ENCODE peak calls at places on chromosome 1, in eight cellular contexts. One of them, this sample, is unnamed.

GRCh38 chr1:94270801-94271203 is 33.4 kb upstream of the ARHGAP29 start:
- DNase-seq in psoas muscle: no peak
- DNase-seq in fibroblast of lung: peak
- DNase-seq in pancreas: no peak
- DNase-seq in fibroblast of pulmonary artery: peak
- DNase-seq in glutamatergic neuron: no peak
- DNase-seq in mucosa of descending colon: no peak
- DNase-seq in neural crest cell: no peak
- DNase-seq in this sample: no peak

GRCh38 chr1:112359961-112360767 is 35.9 kb upstream of the CTTNBP2NL start:
- DNase-seq in fibroblast of pulmonary artery: peak
- DNase-seq in glutamatergic neuron: no peak
- DNase-seq in psoas muscle: peak
- DNase-seq in fibroblast of lung: peak
- DNase-seq in neural crest cell: no peak
- DNase-seq in mucosa of descending colon: peak
- DNase-seq in pancreas: peak
- DNase-seq in this sample: no peak

GRCh38 chr1:219324171-219324570 is 150.5 kb downstream of the LYPLAL1 start:
- DNase-seq in fibroblast of pulmonary artery: no peak
- DNase-seq in mucosa of descending colon: no peak
- DNase-seq in fibroblast of lung: no peak
- DNase-seq in neural crest cell: no peak
- DNase-seq in psoas muscle: no peak
- DNase-seq in glutamatergic neuron: no peak
- DNase-seq in pancreas: no peak
- DNase-seq in this sample: no peak

GRCh38 chr1:198880818-198881597 is 242.2 kb downstream of the PTPRC start:
- DNase-seq in fibroblast of lung: peak
- DNase-seq in neural crest cell: no peak
- DNase-seq in fibroblast of pulmonary artery: peak
- DNase-seq in glutamatergic neuron: no peak
- DNase-seq in psoas muscle: no peak
- DNase-seq in mucosa of descending colon: no peak
- DNase-seq in pancreas: no peak
- DNase-seq in this sample: no peak

GRCh38 chr1:93029317-93029716 is 49.8 kb upstream of the MTF2 start:
- DNase-seq in mucosa of descending colon: no peak
- DNase-seq in pancreas: no peak
- DNase-seq in neural crest cell: no peak
- DNase-seq in fibroblast of pulmonary artery: no peak
- DNase-seq in glutamatergic neuron: no peak
- DNase-seq in fibroblast of lung: no peak
- DNase-seq in psoas muscle: no peak
- DNase-seq in this sample: no peak

GRCh38 chr1:44799770-44800584 is at the start of gene PLK3:
- DNase-seq in pancreas: peak
- DNase-seq in mucosa of descending colon: peak
- DNase-seq in neural crest cell: peak
- DNase-seq in psoas muscle: peak
- DNase-seq in glutamatergic neuron: peak
- DNase-seq in fibroblast of pulmonary artery: peak
- DNase-seq in fibroblast of lung: peak
- DNase-seq in this sample: peak

GRCh38 chr1:32877211-32878110 is 6.7 kb upstream of the FNDC5 start:
- DNase-seq in neural crest cell: no peak
- DNase-seq in fibroblast of lung: no peak
- DNase-seq in glutamatergic neuron: no peak
- DNase-seq in mucosa of descending colon: no peak
- DNase-seq in fibroblast of pulmonary artery: no peak
- DNase-seq in pancreas: no peak
- DNase-seq in psoas muscle: no peak
- DNase-seq in this sample: no peak

GRCh38 chr1:151047925-151048644 is 534 bp downstream of the C1orf56 start:
- DNase-seq in fibroblast of pulmonary artery: peak
- DNase-seq in psoas muscle: peak
- DNase-seq in mucosa of descending colon: peak
- DNase-seq in glutamatergic neuron: peak
- DNase-seq in fibroblast of lung: peak
- DNase-seq in pancreas: peak
- DNase-seq in neural crest cell: peak
- DNase-seq in this sample: peak

GRCh38 chr1:46150085-46150484 is 17.7 kb upstream of the PIK3R3 start:
- DNase-seq in fibroblast of pulmonary artery: peak
- DNase-seq in psoas muscle: no peak
- DNase-seq in glutamatergic neuron: no peak
- DNase-seq in mucosa of descending colon: no peak
- DNase-seq in fibroblast of lung: no peak
- DNase-seq in neural crest cell: no peak
- DNase-seq in pancreas: no peak
- DNase-seq in this sample: no peak

GRCh38 chr1:17207046-17207445 is 2.1 kb downstream of the PADI1 start:
- DNase-seq in pancreas: no peak
- DNase-seq in fibroblast of pulmonary artery: no peak
- DNase-seq in psoas muscle: peak
- DNase-seq in fibroblast of lung: no peak
- DNase-seq in neural crest cell: no peak
- DNase-seq in glutamatergic neuron: no peak
- DNase-seq in mucosa of descending colon: peak
- DNase-seq in this sample: peak

GRCh38 chr1:42439940-42440339 is 15.9 kb downstream of the ZMYND12 start:
- DNase-seq in neural crest cell: no peak
- DNase-seq in pancreas: no peak
- DNase-seq in psoas muscle: no peak
- DNase-seq in fibroblast of pulmonary artery: peak
- DNase-seq in glutamatergic neuron: no peak
- DNase-seq in mucosa of descending colon: no peak
- DNase-seq in fibroblast of lung: peak
- DNase-seq in this sample: no peak

GRCh38 chr1:39317910-39318633 is 113.6 kb downstream of the MACF1 start:
- DNase-seq in fibroblast of pulmonary artery: peak
- DNase-seq in mucosa of descending colon: peak
- DNase-seq in pancreas: no peak
- DNase-seq in neural crest cell: no peak
- DNase-seq in glutamatergic neuron: no peak
- DNase-seq in fibroblast of lung: peak
- DNase-seq in psoas muscle: no peak
- DNase-seq in this sample: no peak

GRCh38 chr1:181936768-181937581 is 124.5 kb downstream of the ZNF648 start:
- DNase-seq in neural crest cell: peak
- DNase-seq in fibroblast of pulmonary artery: no peak
- DNase-seq in fibroblast of lung: peak
- DNase-seq in pancreas: peak
- DNase-seq in mucosa of descending colon: peak
- DNase-seq in glutamatergic neuron: peak
- DNase-seq in psoas muscle: no peak
- DNase-seq in this sample: peak
- TF ChIP-seq CTCF in neural crest cell: peak
- TF ChIP-seq CTCF in fibroblast of pulmonary artery: no peak
- TF ChIP-seq CTCF in fibroblast of lung: no peak
- TF ChIP-seq CTCF in pancreas: peak
- TF ChIP-seq CTCF in mucosa of descending colon: peak
- TF ChIP-seq CTCF in glutamatergic neuron: peak
- TF ChIP-seq CTCF in psoas muscle: peak
- TF ChIP-seq CTCF in this sample: peak

GRCh38 chr1:228868731-228869024 is 133.4 kb downstream of the RHOU start:
- DNase-seq in mucosa of descending colon: no peak
- DNase-seq in pancreas: no peak
- DNase-seq in fibroblast of pulmonary artery: no peak
- DNase-seq in glutamatergic neuron: no peak
- DNase-seq in psoas muscle: no peak
- DNase-seq in neural crest cell: no peak
- DNase-seq in fibroblast of lung: no peak
- DNase-seq in this sample: no peak

GRCh38 chr1:228867951-228868730 is 132.9 kb downstream of the RHOU start:
- DNase-seq in pancreas: no peak
- DNase-seq in neural crest cell: no peak
- DNase-seq in fibroblast of pulmonary artery: no peak
- DNase-seq in psoas muscle: no peak
- DNase-seq in fibroblast of lung: no peak
- DNase-seq in glutamatergic neuron: no peak
- DNase-seq in mucosa of descending colon: peak
- DNase-seq in this sample: no peak

GRCh38 chr1:228867093-228867950 is 132.0 kb downstream of the RHOU start:
- DNase-seq in psoas muscle: no peak
- DNase-seq in pancreas: no peak
- DNase-seq in fibroblast of lung: peak
- DNase-seq in neural crest cell: no peak
- DNase-seq in glutamatergic neuron: peak
- DNase-seq in fibroblast of pulmonary artery: peak
- DNase-seq in mucosa of descending colon: no peak
- DNase-seq in this sample: no peak

GRCh38 chr1:228870041-228870713 is 134.9 kb downstream of the RHOU start:
- DNase-seq in pancreas: no peak
- DNase-seq in glutamatergic neuron: no peak
- DNase-seq in fibroblast of lung: no peak
- DNase-seq in mucosa of descending colon: no peak
- DNase-seq in fibroblast of pulmonary artery: no peak
- DNase-seq in psoas muscle: no peak
- DNase-seq in neural crest cell: no peak
- DNase-seq in this sample: no peak

DNA sequence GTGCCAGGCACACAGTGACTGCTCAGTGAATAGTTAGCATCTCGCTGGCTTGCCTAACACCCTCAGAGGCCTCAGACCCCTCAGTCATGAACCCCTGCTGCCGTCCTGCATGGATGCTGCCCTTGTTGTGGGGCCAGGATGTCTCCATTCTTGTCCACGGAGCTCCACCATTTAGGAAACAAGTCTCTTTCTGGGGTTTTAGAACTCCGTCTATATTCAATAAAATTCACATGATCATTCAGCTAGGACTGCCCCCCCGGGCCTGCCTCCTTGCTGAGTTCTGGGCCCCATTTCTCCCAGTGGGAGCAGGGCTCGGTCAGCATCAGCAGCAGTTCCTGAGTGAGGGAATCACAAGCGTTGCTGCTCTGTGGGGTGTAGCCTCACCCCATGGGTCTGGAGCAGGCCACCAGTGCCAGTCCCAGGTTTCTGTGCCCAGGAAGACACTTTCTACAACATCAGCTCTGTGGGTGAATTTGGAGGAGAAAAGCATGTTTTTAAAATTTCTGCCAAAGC is 134.1 kb downstream of the RHOU start:
- DNase-seq in glutamatergic neuron: no peak
- DNase-seq in fibroblast of lung: no peak
- DNase-seq in neural crest cell: no peak
- DNase-seq in psoas muscle: no peak
- DNase-seq in mucosa of descending colon: no peak
- DNase-seq in pancreas: no peak
- DNase-seq in fibroblast of pulmonary artery: no peak
- DNase-seq in this sample: no peak
- TF ChIP-seq CTCF in glutamatergic neuron: no peak
- TF ChIP-seq CTCF in fibroblast of lung: no peak
- TF ChIP-seq CTCF in neural crest cell: no peak
- TF ChIP-seq CTCF in psoas muscle: no peak
- TF ChIP-seq CTCF in mucosa of descending colon: no peak
- TF ChIP-seq CTCF in pancreas: no peak
- TF ChIP-seq CTCF in fibroblast of pulmonary artery: no peak
- TF ChIP-seq CTCF in this sample: no peak

DNA sequence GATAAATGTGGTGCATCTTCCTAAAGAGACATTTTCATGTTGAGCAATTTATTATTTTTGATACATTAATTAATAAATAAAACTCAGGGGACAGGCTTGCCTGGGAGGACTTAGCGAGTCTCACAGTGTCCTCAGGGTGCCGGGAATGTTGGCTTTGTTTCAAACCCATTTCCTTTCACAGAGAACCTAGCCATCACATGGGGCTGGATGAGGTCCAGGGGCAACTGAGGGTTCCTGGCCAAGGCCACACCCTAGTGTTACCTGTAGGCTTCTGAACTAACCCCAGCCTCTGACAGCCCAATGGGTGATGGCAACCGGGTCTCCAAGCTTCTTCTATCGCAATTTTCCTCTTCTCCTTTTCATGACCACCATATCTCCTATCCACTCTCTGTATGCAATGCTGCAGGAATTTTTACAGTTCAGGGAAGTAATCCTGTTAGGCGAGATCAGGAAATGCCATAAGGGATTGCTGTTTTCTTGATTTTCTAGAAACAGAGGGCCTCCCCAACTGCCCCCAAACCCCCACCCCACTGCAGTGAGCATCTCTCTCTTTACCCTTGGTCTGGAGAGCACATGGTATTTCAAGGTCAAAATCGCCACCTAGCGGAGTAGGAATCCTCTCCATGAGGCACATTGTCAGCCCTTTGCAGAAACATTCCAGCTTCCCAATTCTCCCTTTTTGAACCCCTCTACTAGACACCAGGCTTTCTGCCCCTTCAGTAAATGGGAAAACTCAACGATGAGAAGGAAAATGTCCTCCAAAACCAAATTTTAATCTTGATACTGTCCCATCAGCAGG is 22.1 kb upstream of the SMYD3 start:
- DNase-seq in glutamatergic neuron: no peak
- DNase-seq in fibroblast of pulmonary artery: no peak
- DNase-seq in pancreas: no peak
- DNase-seq in mucosa of descending colon: no peak
- DNase-seq in neural crest cell: no peak
- DNase-seq in fibroblast of lung: no peak
- DNase-seq in psoas muscle: no peak
- DNase-seq in this sample: no peak
- TF ChIP-seq CTCF in glutamatergic neuron: no peak
- TF ChIP-seq CTCF in fibroblast of pulmonary artery: no peak
- TF ChIP-seq CTCF in pancreas: no peak
- TF ChIP-seq CTCF in mucosa of descending colon: no peak
- TF ChIP-seq CTCF in neural crest cell: no peak
- TF ChIP-seq CTCF in fibroblast of lung: no peak
- TF ChIP-seq CTCF in psoas muscle: no peak
- TF ChIP-seq CTCF in this sample: no peak

GRCh38 chr1:173560300-173560699 is 42.6 kb downstream of the SLC9C2 start:
- DNase-seq in glutamatergic neuron: no peak
- DNase-seq in fibroblast of lung: no peak
- DNase-seq in mucosa of descending colon: no peak
- DNase-seq in psoas muscle: no peak
- DNase-seq in fibroblast of pulmonary artery: no peak
- DNase-seq in neural crest cell: no peak
- DNase-seq in pancreas: no peak
- DNase-seq in this sample: no peak

GRCh38 chr1:173568483-173568882 is 34.4 kb downstream of the SLC9C2 start:
- DNase-seq in fibroblast of lung: no peak
- DNase-seq in neural crest cell: no peak
- DNase-seq in fibroblast of pulmonary artery: no peak
- DNase-seq in mucosa of descending colon: no peak
- DNase-seq in glutamatergic neuron: no peak
- DNase-seq in psoas muscle: no peak
- DNase-seq in pancreas: no peak
- DNase-seq in this sample: no peak

GRCh38 chr1:173561263-173561662 is 41.6 kb downstream of the SLC9C2 start:
- DNase-seq in psoas muscle: no peak
- DNase-seq in fibroblast of pulmonary artery: no peak
- DNase-seq in mucosa of descending colon: no peak
- DNase-seq in neural crest cell: no peak
- DNase-seq in pancreas: no peak
- DNase-seq in fibroblast of lung: no peak
- DNase-seq in glutamatergic neuron: no peak
- DNase-seq in this sample: no peak

DNA sequence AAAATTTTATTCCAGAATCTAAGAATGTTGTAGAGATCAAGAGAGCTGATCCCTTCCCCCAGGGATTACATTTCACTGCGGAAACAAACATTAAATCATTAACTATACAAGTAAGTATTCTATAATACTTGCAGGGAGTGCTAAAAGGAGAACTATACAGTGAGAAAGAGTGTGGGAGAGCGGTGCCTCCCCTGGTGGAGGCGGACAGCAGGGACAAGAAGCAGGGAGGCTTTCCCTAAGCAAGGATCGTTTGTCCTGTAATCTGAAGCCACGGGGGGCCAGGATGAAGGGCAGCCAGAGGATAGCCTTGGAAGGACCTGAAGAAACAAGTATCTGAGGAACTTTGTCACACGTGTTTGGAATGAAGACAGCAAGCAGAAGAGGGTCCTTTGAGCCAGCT is 40.1 kb downstream of the SLC9C2 start:
- DNase-seq in mucosa of descending colon: no peak
- DNase-seq in fibroblast of pulmonary artery: no peak
- DNase-seq in fibroblast of lung: no peak
- DNase-seq in psoas muscle: no peak
- DNase-seq in glutamatergic neuron: no peak
- DNase-seq in pancreas: no peak
- DNase-seq in neural crest cell: peak
- DNase-seq in this sample: no peak
- TF ChIP-seq CTCF in mucosa of descending colon: no peak
- TF ChIP-seq CTCF in fibroblast of pulmonary artery: peak
- TF ChIP-seq CTCF in fibroblast of lung: no peak
- TF ChIP-seq CTCF in psoas muscle: no peak
- TF ChIP-seq CTCF in glutamatergic neuron: no peak
- TF ChIP-seq CTCF in pancreas: no peak
- TF ChIP-seq CTCF in neural crest cell: peak
- TF ChIP-seq CTCF in this sample: no peak

This sample was measured in GM20000.